ENCODE peak calls at places on chromosomes 2 and 18, in five cellular contexts. I is neural progenitor cell, M is right atrium auricular region, N is heart right ventricle, Z is lung. P is an unnamed sample. For H3K9me3, the result is how much of the 10 kb centered on the place peaks cover.

GRCh38 chr2:17539993-17540812 is at the start of gene VSNL1:
- DNase-seq in I (peak), M (peak), N (peak), Z (peak), P (peak)

GRCh38 chr2:27249891-27250651 is 12.8 kb downstream of the SLC30A3 start:
- DNase-seq in I (peak), M (no peak), N (peak), Z (peak), P (peak)

GRCh38 chr2:113080134-113080533 is 12.4 kb downstream of the IL1F10 start:
- DNase-seq in I (peak), M (peak), N (no peak), Z (no peak), P (no peak)

GRCh38 chr2:31922542-31923408 is 88.0 kb downstream of the MEMO1 start:
- DNase-seq in I (no peak), M (no peak), N (no peak), Z (no peak), P (no peak)

GRCh38 chr2:45823723-45824206 is 172.3 kb downstream of the PRKCE start:
- DNase-seq in I (peak), M (no peak), N (peak), Z (peak), P (peak)

GRCh38 chr2:234474654-234475053 is 22.2 kb downstream of the ARL4C start:
- DNase-seq in I (no peak), M (no peak), N (no peak), Z (no peak), P (no peak)

GRCh38 chr18:48105317-48105716 is 174.9 kb upstream of the SMAD2 start:
- DNase-seq in I (no peak), M (no peak), N (no peak), Z (no peak), P (no peak)

GRCh38 chr2:47065771-47066380 is 89.2 kb downstream of the STPG4 start:
- DNase-seq in I (no peak), M (no peak), N (no peak), Z (no peak), P (no peak)

GRCh38 chr2:196153480-196153879 is 17.9 kb downstream of the STK17B start:
- DNase-seq in I (no peak), M (no peak), N (no peak), Z (no peak), P (no peak)
- H3K9me3 ChIP-seq in I (under half), M (under half), N (under half), Z (under half), P (under half)

DNA sequence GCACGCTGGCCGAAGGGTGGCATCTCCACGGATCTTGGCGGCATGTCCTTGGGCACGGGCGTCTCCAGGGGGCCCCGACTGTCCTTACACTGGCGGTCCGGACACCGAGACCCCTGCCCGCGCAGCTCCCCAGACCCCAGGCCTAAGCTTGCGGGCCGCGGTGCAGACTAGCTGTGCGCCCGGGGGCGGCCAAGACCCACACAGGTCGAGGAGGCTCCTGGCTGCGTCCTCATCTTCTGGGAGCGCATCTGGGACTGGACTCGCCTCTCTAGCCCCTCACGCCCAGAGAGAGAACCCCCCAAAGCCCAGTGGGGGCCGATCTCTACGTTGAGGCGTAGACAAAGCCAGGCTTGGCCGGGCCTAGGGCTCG is 468 bp upstream of the TWIST2 start:
- DNase-seq in I (no peak), M (no peak), N (no peak), Z (no peak), P (no peak)
- H3K4me3 ChIP-seq in I (peak), M (peak), N (peak), Z (peak), P (peak)

GRCh38 chr2:10817413-10817812 is 4.8 kb upstream of the PDIA6 start:
- DNase-seq in I (peak), M (no peak), N (no peak), Z (no peak), P (no peak)
- TF ChIP-seq CTCF in I (peak), M (no peak), N (no peak), Z (no peak), P (no peak)

GRCh38 chr18:55384551-55385275 is 203.3 kb downstream of the TCF4 start:
- DNase-seq in I (peak), M (no peak), N (no peak), Z (no peak), P (no peak)
- H3K9me3 ChIP-seq in I (under half), M (under half), N (under half), Z (under half), P (under half)

GRCh38 chr2:189225032-189225431 is 45.5 kb upstream of the COL5A2 start:
- DNase-seq in I (no peak), M (no peak), N (no peak), Z (no peak), P (no peak)
- H3K4me3 ChIP-seq in I (no peak), M (no peak), N (no peak), Z (no peak), P (no peak)

GRCh38 chr2:197431858-197432257 is 3.0 kb downstream of the SF3B1 start:
- DNase-seq in I (no peak), M (no peak), N (no peak), Z (no peak), P (no peak)
- TF ChIP-seq CTCF in I (no peak), M (no peak), N (no peak), Z (no peak), P (no peak)

GRCh38 chr2:95052301-95052700 is 26.8 kb downstream of the MAL start:
- DNase-seq in I (no peak), M (no peak), N (no peak), Z (no peak), P (no peak)

GRCh38 chr2:95049961-95050360 is 24.5 kb downstream of the MAL start:
- DNase-seq in I (no peak), M (no peak), N (no peak), Z (no peak), P (no peak)

GRCh38 chr2:95051636-95052035 is 26.1 kb downstream of the MAL start:
- DNase-seq in I (no peak), M (no peak), N (no peak), Z (no peak), P (no peak)

GRCh38 chr2:95049088-95049955 is 23.8 kb downstream of the MAL start:
- DNase-seq in I (no peak), M (no peak), N (no peak), Z (no peak), P (no peak)

DNA sequence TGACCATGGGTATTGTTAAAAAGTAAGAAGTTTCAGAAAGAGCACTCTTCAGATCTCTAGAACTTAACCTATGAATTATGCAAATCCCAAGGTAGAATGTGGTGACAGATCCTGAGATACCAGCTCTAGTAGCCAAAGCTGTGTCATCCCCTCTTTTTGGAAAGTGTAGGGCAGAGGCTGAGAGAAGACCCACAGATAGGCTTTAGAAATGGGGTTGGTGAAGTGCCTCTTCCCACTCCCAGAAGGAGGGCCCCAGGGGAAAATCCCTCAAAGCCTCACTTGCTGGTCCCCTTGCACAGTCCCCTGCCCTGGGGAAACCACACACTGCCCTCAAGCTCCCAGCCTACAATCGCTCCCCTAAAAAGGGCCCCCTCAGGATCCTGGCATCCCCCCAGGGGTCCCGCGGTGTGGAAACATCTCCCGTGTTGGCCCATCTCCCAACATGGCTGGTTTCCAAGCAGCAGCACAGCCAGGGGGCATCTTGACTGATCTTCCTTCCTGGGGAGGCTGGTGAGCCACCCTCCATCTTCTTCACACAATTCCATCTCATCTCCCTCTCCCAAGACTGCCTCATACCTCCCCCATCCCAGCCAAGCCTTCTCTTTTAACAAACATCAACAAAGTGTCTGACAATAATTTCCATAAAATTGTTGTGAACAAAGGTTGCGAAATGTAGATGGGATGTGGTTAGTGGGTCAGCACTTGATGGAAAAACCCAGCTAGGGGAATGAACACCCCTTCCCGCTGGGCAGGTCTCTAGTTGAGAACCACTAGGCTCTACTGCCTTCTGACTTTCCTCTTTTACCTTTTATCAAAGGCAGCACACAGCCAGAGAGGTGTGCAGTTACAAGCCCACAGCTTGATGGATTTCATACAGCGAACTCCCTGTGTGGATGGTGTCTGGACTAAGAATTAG is 25.1 kb downstream of the MAL start:
- DNase-seq in I (no peak), M (no peak), N (no peak), Z (no peak), P (no peak)
- H3K9me3 ChIP-seq in I (under half), M (under half), N (under half), Z (under half), P (under half)

GRCh38 chr18:50562686-50563085 is 2.8 kb downstream of the MAPK4 start:
- DNase-seq in I (no peak), M (no peak), N (no peak), Z (no peak), P (no peak)
- H3K4me3 ChIP-seq in I (no peak), M (no peak), N (no peak), Z (no peak), P (no peak)

GRCh38 chr2:1755436-1756191 is 11.3 kb upstream of the PXDN start:
- DNase-seq in I (no peak), M (no peak), N (no peak), Z (no peak), P (no peak)

GRCh38 chr2:1752751-1753150 is 8.4 kb upstream of the PXDN start:
- DNase-seq in I (no peak), M (no peak), N (no peak), Z (no peak), P (no peak)

GRCh38 chr2:1751768-1752725 is 7.7 kb upstream of the PXDN start:
- DNase-seq in I (no peak), M (no peak), N (no peak), Z (no peak), P (no peak)

GRCh38 chr2:1754461-1755170 is 10.3 kb upstream of the PXDN start:
- DNase-seq in I (no peak), M (no peak), N (no peak), Z (no peak), P (no peak)

DNA sequence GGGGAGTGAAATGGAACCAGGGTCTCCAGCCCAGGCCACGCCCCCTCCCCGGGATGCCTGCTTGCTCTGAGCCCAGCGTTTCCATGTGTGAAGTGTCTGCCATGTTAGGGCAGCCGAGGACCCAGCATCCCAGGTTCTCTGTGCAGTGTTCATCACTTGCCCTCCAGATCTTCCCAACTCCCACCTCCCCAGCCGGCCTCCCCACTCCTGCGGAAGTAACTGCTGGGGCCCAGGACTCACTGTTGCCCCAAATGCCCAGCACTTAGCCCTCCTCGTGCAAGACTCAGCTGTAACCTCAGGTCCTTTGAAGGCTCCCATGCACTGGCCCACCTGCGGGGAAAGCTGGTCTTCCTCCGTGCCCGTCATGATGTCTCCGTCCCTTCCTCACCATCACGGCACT is 9.7 kb upstream of the PXDN start:
- DNase-seq in I (no peak), M (no peak), N (no peak), Z (no peak), P (no peak)
- TF ChIP-seq CTCF in I (no peak), M (no peak), N (no peak), Z (no peak), P (no peak)

GRCh38 chr2:169860149-169860548 is 32.9 kb downstream of the UBR3 start:
- DNase-seq in I (no peak), M (no peak), N (no peak), Z (no peak), P (no peak)
- H3K9me3 ChIP-seq in I (under half), M (under half), N (under half), Z (under half), P (under half)

P was measured in left ventricle myocardium inferior.